ENCODE peak calls at places on chromosomes 7 and 10, in four cellular contexts. One of them, this sample, is unnamed.

GRCh38 chr7:142873281-142873784 is 12.2 kb downstream of the TRPV6 start:
- DNase-seq in cardiac septum: peak
- DNase-seq in caudate nucleus: no peak
- DNase-seq in MCF 10A: no peak
- DNase-seq in this sample: no peak

GRCh38 chr7:151012921-151013347 is 11.4 kb downstream of the ATG9B start:
- DNase-seq in MCF 10A: peak
- DNase-seq in caudate nucleus: no peak
- DNase-seq in cardiac septum: no peak
- DNase-seq in this sample: no peak

GRCh38 chr7:132745510-132745909 is 169.2 kb upstream of the PLXNA4 start:
- DNase-seq in caudate nucleus: no peak
- DNase-seq in cardiac septum: no peak
- DNase-seq in MCF 10A: no peak
- DNase-seq in this sample: no peak

GRCh38 chr7:155381852-155382801 is 75.8 kb upstream of the EN2 start:
- DNase-seq in caudate nucleus: no peak
- DNase-seq in cardiac septum: no peak
- DNase-seq in MCF 10A: no peak
- DNase-seq in this sample: no peak

GRCh38 chr7:108059526-108059925 is 56.6 kb upstream of the LAMB1 start:
- DNase-seq in MCF 10A: no peak
- DNase-seq in caudate nucleus: no peak
- DNase-seq in cardiac septum: no peak
- DNase-seq in this sample: no peak

GRCh38 chr7:32379486-32380115 is 110.6 kb downstream of the LSM5 start:
- DNase-seq in caudate nucleus: no peak
- DNase-seq in cardiac septum: no peak
- DNase-seq in MCF 10A: no peak
- DNase-seq in this sample: no peak

GRCh38 chr7:142481548-142481947 is 223.7 kb upstream of the PRSS58 start:
- DNase-seq in cardiac septum: no peak
- DNase-seq in caudate nucleus: no peak
- DNase-seq in MCF 10A: no peak
- DNase-seq in this sample: no peak

GRCh38 chr7:41117431-41117830 is 585.5 kb downstream of the INHBA start:
- DNase-seq in caudate nucleus: no peak
- DNase-seq in cardiac septum: no peak
- DNase-seq in MCF 10A: peak
- DNase-seq in this sample: no peak

GRCh38 chr7:75796420-75796819 is 17.2 kb downstream of the CCL24 start:
- DNase-seq in MCF 10A: no peak
- DNase-seq in caudate nucleus: no peak
- DNase-seq in cardiac septum: no peak
- DNase-seq in this sample: no peak

GRCh38 chr7:150322114-150322832 is 882 bp upstream of the LRRC61 start:
- DNase-seq in caudate nucleus: no peak
- DNase-seq in cardiac septum: no peak
- DNase-seq in MCF 10A: no peak
- DNase-seq in this sample: no peak

GRCh38 chr10:120221873-120222485 is 235.0 kb upstream of the PLPP4 start:
- DNase-seq in MCF 10A: peak
- DNase-seq in caudate nucleus: no peak
- DNase-seq in cardiac septum: no peak
- DNase-seq in this sample: no peak

GRCh38 chr10:118590334-118590733 is 5.1 kb downstream of the PRLHR start:
- DNase-seq in cardiac septum: no peak
- DNase-seq in caudate nucleus: no peak
- DNase-seq in MCF 10A: peak
- DNase-seq in this sample: peak